ENCODE peak calls at places on chromosomes 16 and 17, in ten cellular contexts. X, K, U, M, J, Q, H, W, G and A are unnamed samples.

GRCh38 chr16:1436731-1437355 is 6.0 kb downstream of the PERCC1 start:
- DNase-seq in X (no peak), K (no peak), U (no peak), M (peak), J (no peak), Q (no peak), H (no peak), W (no peak), G (no peak), A (no peak)

GRCh38 chr16:88945473-88945872 is 31.5 kb downstream of the CBFA2T3 start:
- DNase-seq in X (no peak), K (no peak), U (no peak), M (no peak), J (no peak), Q (no peak), H (no peak), W (no peak), G (no peak), A (no peak)

GRCh38 chr16:73739049-73739769 is 557.4 kb upstream of the PSMD7 start:
- DNase-seq in X (no peak), K (no peak), U (no peak), M (no peak), J (no peak), Q (no peak), H (no peak), W (no peak), G (no peak), A (no peak)

GRCh38 chr16:26717826-26718225 is 348.9 kb upstream of the C16orf82 start:
- DNase-seq in X (no peak), K (no peak), U (no peak), M (peak), J (no peak), Q (peak), H (peak), W (no peak), G (no peak), A (no peak)

GRCh38 chr17:36920032-36921000 is 17.0 kb upstream of the LHX1 start:
- DNase-seq in X (no peak), K (no peak), U (peak), M (no peak), J (no peak), Q (no peak), H (no peak), W (peak), G (no peak), A (no peak)

GRCh38 chr16:57798953-57799618 is 3.2 kb downstream of the KIFC3 start:
- DNase-seq in X (no peak), K (no peak), U (no peak), M (no peak), J (no peak), Q (no peak), H (no peak), W (no peak), G (no peak), A (no peak)

GRCh38 chr17:8739104-8739503 is 5.5 kb downstream of the CCDC42 start:
- DNase-seq in X (no peak), K (no peak), U (no peak), M (no peak), J (no peak), Q (peak), H (peak), W (no peak), G (no peak), A (no peak)

GRCh38 chr16:1125471-1125870 is 27.4 kb upstream of the CACNA1H start:
- DNase-seq in X (no peak), K (no peak), U (no peak), M (no peak), J (no peak), Q (no peak), H (no peak), W (peak), G (no peak), A (no peak)

GRCh38 chr17:77741109-77741508 is 217.4 kb upstream of the TNRC6C start:
- DNase-seq in X (no peak), K (no peak), U (no peak), M (no peak), J (no peak), Q (no peak), H (peak), W (no peak), G (no peak), A (no peak)

GRCh38 chr17:15516150-15516549 is 47.1 kb downstream of the TVP23C start:
- DNase-seq in X (no peak), K (no peak), U (no peak), M (no peak), J (no peak), Q (no peak), H (no peak), W (no peak), G (no peak), A (no peak)

GRCh38 chr16:26394409-26394808 is 672.3 kb upstream of the C16orf82 start:
- DNase-seq in X (no peak), K (no peak), U (no peak), M (no peak), J (no peak), Q (no peak), H (no peak), W (no peak), G (no peak), A (no peak)

GRCh38 chr16:87465306-87465705 is 27.5 kb downstream of the ZCCHC14 start:
- DNase-seq in X (no peak), K (peak), U (no peak), M (no peak), J (peak), Q (no peak), H (no peak), W (peak), G (no peak), A (peak)

GRCh38 chr17:63113167-63113566 is 147.1 kb downstream of the TANC2 start:
- DNase-seq in X (no peak), K (no peak), U (no peak), M (no peak), J (no peak), Q (no peak), H (no peak), W (peak), G (no peak), A (no peak)

GRCh38 chr17:43330876-43331639 is 67.7 kb upstream of the ARL4D start:
- DNase-seq in X (no peak), K (no peak), U (no peak), M (no peak), J (no peak), Q (no peak), H (no peak), W (no peak), G (no peak), A (no peak)
- TF ChIP-seq CTCF in X (no peak), K (no peak), U (no peak), M (no peak), J (no peak), Q (peak), H (no peak), W (no peak), G (no peak), A (no peak)

GRCh38 chr17:10196936-10197335 is 1.5 kb downstream of the GAS7 start:
- DNase-seq in X (no peak), K (no peak), U (no peak), M (no peak), J (no peak), Q (no peak), H (no peak), W (no peak), G (no peak), A (no peak)

GRCh38 chr17:10197721-10198508 is 491 bp downstream of the GAS7 start:
- DNase-seq in X (no peak), K (no peak), U (no peak), M (peak), J (no peak), Q (peak), H (peak), W (no peak), G (no peak), A (no peak)

GRCh38 chr17:10200016-10200415 is 1.6 kb upstream of the GAS7 start:
- DNase-seq in X (no peak), K (no peak), U (no peak), M (no peak), J (no peak), Q (no peak), H (no peak), W (no peak), G (no peak), A (no peak)

GRCh38 chr17:10197362-10197720 is 1.1 kb downstream of the GAS7 start:
- DNase-seq in X (no peak), K (no peak), U (no peak), M (no peak), J (no peak), Q (no peak), H (no peak), W (no peak), G (no peak), A (no peak)

DNA sequence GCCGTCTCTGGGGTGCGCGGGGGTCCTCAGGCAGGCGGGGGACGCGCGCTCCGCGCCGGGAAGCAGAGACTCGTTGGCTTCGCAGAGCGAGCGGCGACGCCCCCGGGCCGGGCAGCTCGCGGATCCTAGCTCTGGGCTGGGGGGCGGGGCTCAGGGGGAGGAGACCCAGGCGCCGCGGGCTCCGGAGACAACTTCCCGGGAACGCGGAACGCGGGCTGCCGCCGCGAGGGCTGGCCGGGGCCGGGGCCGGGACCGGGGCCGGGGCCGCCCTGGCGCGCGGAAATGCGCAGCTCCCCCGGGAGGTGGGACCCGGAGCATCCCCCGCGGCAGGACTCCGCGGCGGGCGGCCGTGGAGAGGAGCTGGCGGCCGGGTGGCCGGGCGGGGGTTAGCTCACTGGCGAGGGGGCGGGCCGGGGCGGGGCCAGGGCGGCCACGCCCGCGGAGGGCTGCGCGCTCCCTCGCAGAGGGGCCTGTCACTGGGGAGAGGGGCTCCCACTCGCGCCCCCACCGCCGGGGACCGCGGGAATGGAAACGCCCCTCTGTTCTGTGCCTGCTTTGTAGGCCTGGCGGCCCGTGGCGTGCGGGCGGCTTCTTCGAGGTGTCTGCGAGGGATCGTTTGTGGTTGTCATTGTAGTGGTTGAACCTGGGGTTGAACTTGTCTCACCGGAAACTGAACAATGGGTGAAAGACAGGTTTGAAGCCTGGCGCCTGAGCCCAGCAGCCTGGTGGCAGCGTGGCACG is at the start of gene GAS7:
- DNase-seq in X (no peak), K (no peak), U (peak), M (peak), J (no peak), Q (peak), H (peak), W (no peak), G (peak), A (no peak)
- TF ChIP-seq CTCF in X (no peak), K (no peak), U (no peak), M (no peak), J (no peak), Q (no peak), H (no peak), W (no peak), G (no peak), A (no peak)

GRCh38 chr16:19400709-19401108 is 17.0 kb upstream of the TMC5 start:
- DNase-seq in X (no peak), K (no peak), U (no peak), M (no peak), J (no peak), Q (no peak), H (peak), W (no peak), G (no peak), A (no peak)
- TF ChIP-seq CTCF in X (peak), K (no peak), U (peak), M (no peak), J (no peak), Q (peak), H (peak), W (no peak), G (peak), A (peak)

DNA sequence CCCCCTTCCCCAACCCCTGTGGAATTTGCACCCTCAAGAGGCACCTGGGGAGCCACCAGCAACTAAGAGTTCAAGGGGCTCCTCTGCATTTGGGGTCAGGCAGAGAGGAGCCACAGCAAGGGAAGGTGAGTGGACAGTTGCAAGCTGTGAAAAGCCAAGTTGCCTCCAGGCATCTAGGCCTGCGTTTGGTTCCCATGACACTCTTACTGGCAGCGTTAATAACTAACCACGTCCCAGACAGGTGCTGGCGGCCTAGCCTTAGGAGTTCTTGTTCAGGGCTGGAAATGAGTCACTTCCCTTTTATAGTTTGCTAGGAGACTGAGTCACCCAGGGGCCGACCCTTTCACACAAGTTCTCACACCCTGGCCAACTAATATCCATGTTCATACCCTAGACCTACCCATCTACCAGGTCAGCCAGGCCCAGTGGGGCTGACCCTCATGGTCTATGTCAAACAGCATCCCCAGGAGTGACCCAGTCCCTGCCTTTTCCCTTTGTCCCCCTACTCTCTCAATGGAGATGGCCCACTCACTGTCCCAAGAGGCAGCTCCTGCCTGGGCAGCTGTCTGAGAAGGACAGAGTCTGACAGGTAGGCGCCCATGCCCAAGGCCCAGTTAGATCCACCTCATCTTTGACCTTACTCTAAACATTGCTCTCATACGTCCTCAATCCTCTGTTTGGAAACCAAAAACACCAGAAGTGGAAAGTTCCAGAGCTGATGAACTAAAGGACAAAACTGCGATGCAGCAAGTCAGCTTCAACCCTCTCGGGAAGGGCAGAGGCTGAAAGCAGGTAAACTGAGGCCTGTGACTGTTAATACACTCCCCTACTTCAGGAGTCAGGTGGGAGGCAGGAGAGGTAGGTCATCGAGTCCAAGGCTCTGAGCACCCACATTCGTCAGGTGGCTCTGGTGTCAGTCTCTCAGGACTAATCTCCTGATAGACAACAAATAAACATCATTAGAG is 300.6 kb downstream of the SOX9 start:
- DNase-seq in X (peak), K (peak), U (peak), M (no peak), J (peak), Q (no peak), H (no peak), W (peak), G (peak), A (no peak)
- TF ChIP-seq CTCF in X (no peak), K (no peak), U (no peak), M (no peak), J (no peak), Q (no peak), H (no peak), W (no peak), G (no peak), A (no peak)

GRCh38 chr17:7484964-7485377 is 805 bp downstream of the POLR2A start:
- DNase-seq in X (no peak), K (no peak), U (no peak), M (no peak), J (no peak), Q (no peak), H (no peak), W (no peak), G (no peak), A (no peak)
- TF ChIP-seq CTCF in X (no peak), K (peak), U (no peak), M (no peak), J (no peak), Q (no peak), H (no peak), W (peak), G (no peak), A (no peak)

DNA sequence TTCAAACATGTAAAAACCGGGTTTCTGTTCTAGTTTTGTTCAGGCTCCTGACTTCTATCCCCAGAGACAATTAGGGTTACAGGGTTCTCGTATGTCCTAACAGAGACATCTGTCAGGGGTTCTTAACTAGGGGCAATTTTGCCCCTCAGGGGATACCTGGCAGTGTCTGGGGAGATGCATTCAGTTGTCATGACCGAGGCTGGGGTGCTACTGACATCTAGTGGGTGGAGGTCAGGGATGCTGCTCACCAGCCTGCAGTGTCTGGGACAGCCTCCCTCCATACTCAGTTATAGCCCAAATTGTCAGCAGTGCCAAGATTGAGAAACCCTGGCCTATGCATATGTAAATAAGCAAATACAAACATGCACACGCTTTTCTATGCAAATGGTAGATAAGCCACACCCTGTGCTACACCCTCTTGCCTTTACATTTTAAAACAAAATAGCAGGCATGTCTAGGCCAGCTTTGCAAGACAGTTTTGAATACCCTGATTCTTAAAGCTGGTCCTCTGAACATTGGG is 37.4 kb downstream of the CLEC16A start:
- DNase-seq in X (no peak), K (no peak), U (peak), M (peak), J (no peak), Q (no peak), H (peak), W (no peak), G (peak), A (no peak)
- TF ChIP-seq CTCF in X (peak), K (peak), U (peak), M (no peak), J (no peak), Q (peak), H (peak), W (peak), G (peak), A (no peak)

GRCh38 chr16:47025641-47026040 is 52.2 kb upstream of the DNAJA2 start:
- DNase-seq in X (no peak), K (no peak), U (no peak), M (no peak), J (no peak), Q (no peak), H (no peak), W (no peak), G (no peak), A (no peak)
- TF ChIP-seq CTCF in X (no peak), K (no peak), U (no peak), M (no peak), J (no peak), Q (no peak), H (no peak), W (no peak), G (no peak), A (no peak)

GRCh38 chr17:68576811-68577551 is 24.2 kb downstream of the FAM20A start:
- DNase-seq in X (no peak), K (peak), U (no peak), M (no peak), J (no peak), Q (no peak), H (no peak), W (peak), G (no peak), A (no peak)
- TF ChIP-seq CTCF in X (no peak), K (peak), U (no peak), M (no peak), J (no peak), Q (no peak), H (no peak), W (peak), G (no peak), A (no peak)